ENCODE peak calls at places on chromosomes 1 and 21, in nine cellular contexts. E is astrocyte of the cerebellum, W is cardiac fibroblast, O is AG04450, L is epithelial cell of esophagus, B is prostate gland, R is neural progenitor cell, J is uterus, P is NB4. Y is an unnamed sample.

GRCh38 chr1:38932496-38933014 is 9.1 kb downstream of the RHBDL2 start:
- DNase-seq in E (no peak), W (no peak), O (no peak), L (no peak), B (no peak), R (no peak), J (no peak), P (no peak), Y (no peak)

GRCh38 chr21:41877901-41878830 is 978 bp downstream of the PRDM15 start:
- DNase-seq in E (peak; percentile 22), W (peak; percentile 76), O (no peak), L (peak; percentile 39), B (no peak), R (no peak), J (peak; percentile 37), P (peak; percentile 60), Y (no peak)

GRCh38 chr1:189619682-189620332 is 857.9 kb downstream of the BRINP3 start:
- DNase-seq in E (peak; percentile 94), W (peak; percentile 67), O (peak; percentile 64), L (peak; percentile 98), B (no peak), R (no peak), J (no peak), P (no peak), Y (peak; percentile 85)

GRCh38 chr21:34744801-34745200 is 76.0 kb downstream of the CLIC6 start:
- DNase-seq in E (no peak), W (no peak), O (no peak), L (no peak), B (no peak), R (no peak), J (no peak), P (no peak), Y (no peak)

GRCh38 chr1:197904126-197904787 is 1.8 kb downstream of the C1orf53 start:
- DNase-seq in E (no peak), W (no peak), O (no peak), L (no peak), B (no peak), R (peak; percentile 31), J (no peak), P (no peak), Y (no peak)

GRCh38 chr1:115624859-115625258 is 16.9 kb upstream of the VANGL1 start:
- DNase-seq in E (no peak), W (no peak), O (no peak), L (peak; percentile 36), B (no peak), R (no peak), J (no peak), P (no peak), Y (no peak)

GRCh38 chr21:15775981-15776380 is 46.2 kb downstream of the USP25 start:
- DNase-seq in E (peak; percentile 53), W (peak; percentile 87), O (peak; percentile 44), L (peak; percentile 75), B (no peak), R (no peak), J (no peak), P (peak; percentile 29), Y (peak; percentile 4)

GRCh38 chr1:9239622-9240401 is 5.2 kb downstream of the H6PD start:
- DNase-seq in E (no peak), W (peak; percentile 68), O (no peak), L (no peak), B (no peak), R (peak; percentile 30), J (peak; percentile 79), P (peak; percentile 93), Y (no peak)

GRCh38 chr1:41526956-41527561 is 42.6 kb upstream of the EDN2 start:
- DNase-seq in E (no peak), W (no peak), O (no peak), L (no peak), B (no peak), R (no peak), J (no peak), P (no peak), Y (no peak)

GRCh38 chr1:20785907-20786309 is 1.2 kb downstream of the HP1BP3 start:
- DNase-seq in E (no peak), W (no peak), O (no peak), L (no peak), B (peak; percentile 8), R (no peak), J (no peak), P (no peak), Y (no peak)

GRCh38 chr1:114485286-114485685 is 25.7 kb downstream of the TRIM33 start:
- DNase-seq in E (no peak), W (peak; percentile 19), O (no peak), L (peak; percentile 40), B (no peak), R (no peak), J (no peak), P (no peak), Y (no peak)

GRCh38 chr1:32234792-32235191 is 12.2 kb upstream of the FAM167B start:
- DNase-seq in E (no peak), W (no peak), O (no peak), L (no peak), B (no peak), R (no peak), J (no peak), P (no peak), Y (no peak)

GRCh38 chr21:39156024-39156423 is 27.2 kb downstream of the PSMG1 start:
- DNase-seq in E (peak; percentile 43), W (peak; percentile 77), O (no peak), L (peak; percentile 51), B (no peak), R (no peak), J (no peak), P (no peak), Y (no peak)

GRCh38 chr21:39660596-39660995 is 47.9 kb downstream of the B3GALT5 start:
- DNase-seq in E (peak; percentile 57), W (peak; percentile 9), O (peak; percentile 73), L (peak; percentile 49), B (peak; percentile 16), R (peak; percentile 25), J (peak; percentile 59), P (no peak), Y (peak; percentile 65)

GRCh38 chr1:21926814-21927530 is 10.1 kb downstream of the HSPG2 start:
- DNase-seq in E (no peak), W (no peak), O (peak; percentile 36), L (no peak), B (no peak), R (no peak), J (peak; percentile 92), P (no peak), Y (no peak)

GRCh38 chr1:177017453-177017852 is 147.1 kb downstream of the ASTN1 start:
- DNase-seq in E (no peak), W (no peak), O (no peak), L (no peak), B (no peak), R (no peak), J (no peak), P (no peak), Y (no peak)

DNA sequence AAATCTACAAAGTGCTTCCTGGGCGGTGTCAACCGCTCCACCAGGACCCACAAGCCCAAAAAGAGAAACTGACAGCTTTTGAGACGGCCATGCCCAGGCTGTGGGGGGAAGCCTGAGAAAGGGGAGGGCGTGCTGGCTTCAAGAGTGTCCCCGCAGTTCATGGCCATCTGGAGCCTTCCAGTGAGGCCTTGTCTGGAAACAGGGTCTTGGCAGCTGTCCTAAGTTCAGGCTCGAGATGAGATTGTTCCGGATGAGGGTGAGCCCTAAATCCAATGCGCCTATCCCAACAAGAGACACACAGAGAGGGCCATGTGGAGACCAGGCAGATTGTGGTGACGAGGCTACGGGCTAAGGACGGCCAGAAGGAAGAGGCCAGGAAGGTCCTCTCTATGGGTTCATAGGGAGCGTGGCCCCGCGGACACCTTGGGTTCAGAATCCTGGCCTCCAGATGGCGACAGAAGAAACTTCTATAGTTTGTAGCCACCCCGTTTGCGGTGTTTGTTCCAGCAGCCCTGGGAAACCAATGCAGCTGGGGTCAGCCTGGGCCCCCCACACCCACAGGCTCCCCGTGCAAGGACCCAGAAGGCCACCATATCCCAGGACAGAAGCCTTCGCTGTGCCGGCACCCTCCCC is 70.2 kb downstream of the ARHGEF16 start:
- DNase-seq in E (no peak), W (no peak), O (no peak), L (no peak), B (no peak), R (no peak), J (no peak), P (no peak), Y (no peak)
- TF ChIP-seq CTCF in E (no peak), W (no peak), O (no peak), L (no peak), B (no peak), R (no peak), J (no peak), P (no peak), Y (no peak)

GRCh38 chr1:151885479-151885878 is 23.8 kb downstream of the THEM4 start:
- DNase-seq in E (no peak), W (peak; percentile 46), O (no peak), L (peak; percentile 96), B (no peak), R (no peak), J (no peak), P (no peak), Y (no peak)
- H3K4me3 ChIP-seq in E (no peak overlapping the region), W (no peak overlapping the region), O (no peak overlapping the region), L (no peak overlapping the region), B (no peak overlapping the region), R (no peak overlapping the region), J (no peak overlapping the region), P (no peak overlapping the region), Y (no peak overlapping the region)

GRCh38 chr1:91345395-91346005 is 59.1 kb downstream of the HFM1 start:
- DNase-seq in E (no peak), W (no peak), O (no peak), L (no peak), B (no peak), R (no peak), J (no peak), P (no peak), Y (no peak)
- TF ChIP-seq CTCF in E (no peak), W (no peak), O (no peak), L (no peak), B (no peak), R (no peak), J (no peak), P (no peak), Y (no peak)

DNA sequence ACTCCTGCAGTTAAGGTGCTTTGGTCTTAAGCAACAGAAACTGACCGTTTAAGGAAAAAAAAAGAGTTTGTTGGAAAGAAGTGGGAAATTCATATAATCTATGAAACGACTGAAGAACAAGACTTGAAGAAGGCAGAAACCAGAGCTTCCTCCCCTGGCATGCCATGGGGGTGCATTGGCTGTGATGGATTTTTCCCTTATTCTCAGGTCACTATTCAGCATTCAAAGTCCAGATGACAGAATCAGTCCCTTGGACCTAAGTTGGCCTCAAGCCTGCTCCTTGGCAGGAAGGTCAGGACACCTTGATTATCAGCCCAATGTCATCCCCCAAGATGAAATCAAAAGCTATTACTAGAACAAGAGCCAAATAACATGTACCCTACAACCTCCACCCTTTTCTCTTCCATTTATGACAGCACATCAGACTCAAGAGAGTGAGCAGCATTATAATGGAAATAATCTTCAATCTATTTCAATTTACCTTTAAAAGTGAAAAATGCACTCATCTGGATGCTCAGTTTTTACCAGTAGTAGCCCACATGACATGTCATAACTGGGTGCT is 15.8 kb upstream of the TMEM9 start:
- DNase-seq in E (no peak), W (no peak), O (no peak), L (no peak), B (no peak), R (no peak), J (no peak), P (no peak), Y (no peak)
- H3K4me3 ChIP-seq in E (peak overlapping the region; percentile 50), W (no peak overlapping the region), O (no peak overlapping the region), L (no peak overlapping the region), B (no peak overlapping the region), R (no peak overlapping the region), J (no peak overlapping the region), P (no peak overlapping the region), Y (peak overlapping the region; percentile 10)

GRCh38 chr1:47931395-47931794 is 65.8 kb downstream of the TRABD2B start:
- DNase-seq in E (no peak), W (no peak), O (no peak), L (peak; percentile 51), B (no peak), R (no peak), J (no peak), P (peak; percentile 25), Y (no peak)
- TF ChIP-seq CTCF in E (no peak), W (no peak), O (no peak), L (peak; percentile 34), B (no peak), R (no peak), J (no peak), P (no peak), Y (no peak)

Y was measured in kidney epithelial cell.